ENCODE peak calls at places on chromosomes 7 and 10, in nine cellular contexts. B is HCEC 1CT, S is NCI-H1417, V is GM12892, G is NCI-H1930, U is mesothelial cell of epicardium, X is AG08396, J is dermis blood vessel endothelial cell, E is Calu3. H is an unnamed sample.
A peak's percentile ranks its signal among the peaks of the same experiment; 100 is the strongest.

GRCh38 chr7:132996581-132997242 is 85.2 kb downstream of the CHCHD3 start:
- DNase-seq in U (no peak), E (no peak), V (no peak), B (no peak), G (no peak), X (no peak), J (no peak), S (no peak), H (no peak)

GRCh38 chr7:6015917-6016652 is 7.0 kb downstream of the AIMP2 start:
- DNase-seq in S (no peak), B (peak; percentile 9), U (no peak), V (no peak), X (peak; percentile 71), J (no peak), G (no peak), E (no peak), H (no peak)

GRCh38 chr10:97796651-97797050 is 24.9 kb upstream of the SFRP5 start:
- DNase-seq in E (no peak), B (peak; percentile 19), V (no peak), X (no peak), J (peak; percentile 12), S (no peak), G (no peak), U (no peak), H (no peak)

GRCh38 chr10:92757066-92757716 is 67.4 kb downstream of the HHEX start:
- DNase-seq in V (peak; percentile 42), S (no peak), X (peak; percentile 85), G (no peak), E (peak; percentile 55), B (peak; percentile 82), J (peak; percentile 92), U (peak; percentile 41), H (peak; percentile 82)

GRCh38 chr10:91493313-91493712 is 83.2 kb downstream of the HECTD2 start:
- DNase-seq in J (peak; percentile 46), U (no peak), G (no peak), B (peak; percentile 67), S (peak; percentile 7), E (no peak), X (peak; percentile 46), V (no peak), H (no peak)

GRCh38 chr7:154171422-154171821 is 119.2 kb downstream of the DPP6 start:
- DNase-seq in V (no peak), G (no peak), S (no peak), X (no peak), B (no peak), J (no peak), U (no peak), E (no peak), H (no peak)

GRCh38 chr7:70239930-70240329 is 641.7 kb downstream of the AUTS2 start:
- DNase-seq in G (no peak), U (no peak), X (no peak), J (no peak), S (no peak), B (no peak), E (no peak), V (no peak), H (no peak)

GRCh38 chr7:140623995-140624902 is 16.4 kb downstream of the DENND2A start:
- DNase-seq in V (no peak), S (peak; percentile 69), X (no peak), E (no peak), J (no peak), G (no peak), U (peak; percentile 55), B (no peak), H (no peak)

GRCh38 chr7:29309041-29309860 is 114.7 kb downstream of the CHN2 start:
- DNase-seq in S (no peak), U (no peak), X (no peak), J (peak; percentile 17), B (no peak), V (no peak), G (no peak), E (peak; percentile 35), H (no peak)

GRCh38 chr7:68321776-68322496 is 1276.3 kb upstream of the AUTS2 start:
- DNase-seq in B (no peak), E (no peak), S (no peak), U (no peak), J (no peak), X (no peak), G (no peak), V (no peak), H (no peak)